ENCODE peak calls at places on chromosomes 2 and 18, in six cellular contexts. One of them, this sample, is unnamed.

GRCh38 chr2:28991462-28991861 is 10.4 kb downstream of the TOGARAM2 start:
- DNase-seq in SK-N-SH: no peak
- DNase-seq in GM12878: no peak
- DNase-seq in K562: no peak
- DNase-seq in HCT116: no peak
- DNase-seq in HepG2: no peak
- DNase-seq in this sample: no peak

GRCh38 chr2:235936493-235936892 is 231.7 kb downstream of the GBX2 start:
- DNase-seq in SK-N-SH: no peak
- DNase-seq in GM12878: no peak
- DNase-seq in K562: peak; percentile 17
- DNase-seq in HCT116: no peak
- DNase-seq in HepG2: peak; percentile 25
- DNase-seq in this sample: no peak

GRCh38 chr2:37414470-37414949 is 70.1 kb downstream of the QPCT start:
- DNase-seq in SK-N-SH: peak; percentile 72
- DNase-seq in GM12878: peak; percentile 53
- DNase-seq in K562: peak; percentile 62
- DNase-seq in HCT116: peak; percentile 42
- DNase-seq in HepG2: peak; percentile 39
- DNase-seq in this sample: peak; percentile 67

GRCh38 chr18:25298853-25299274 is 53.1 kb downstream of the ZNF521 start:
- DNase-seq in SK-N-SH: no peak
- DNase-seq in GM12878: no peak
- DNase-seq in K562: peak; percentile 53
- DNase-seq in HCT116: no peak
- DNase-seq in HepG2: no peak
- DNase-seq in this sample: peak; percentile 1

GRCh38 chr2:164847966-164848365 is 6.3 kb upstream of the COBLL1 start:
- DNase-seq in SK-N-SH: peak; percentile 49
- DNase-seq in GM12878: no peak
- DNase-seq in K562: no peak
- DNase-seq in HCT116: no peak
- DNase-seq in HepG2: no peak
- DNase-seq in this sample: no peak

GRCh38 chr2:8511868-8512612 is 169.8 kb upstream of the ID2 start:
- DNase-seq in SK-N-SH: no peak
- DNase-seq in GM12878: no peak
- DNase-seq in K562: peak; percentile 30
- DNase-seq in HCT116: no peak
- DNase-seq in HepG2: no peak
- DNase-seq in this sample: no peak

GRCh38 chr2:101223814-101224231 is 28.9 kb upstream of the CNOT11 start:
- DNase-seq in SK-N-SH: no peak
- DNase-seq in GM12878: peak; percentile 97
- DNase-seq in K562: no peak
- DNase-seq in HCT116: no peak
- DNase-seq in HepG2: no peak
- DNase-seq in this sample: no peak

GRCh38 chr2:120770176-120770575 is 34.5 kb downstream of the GLI2 start:
- DNase-seq in SK-N-SH: no peak
- DNase-seq in GM12878: no peak
- DNase-seq in K562: no peak
- DNase-seq in HCT116: no peak
- DNase-seq in HepG2: no peak
- DNase-seq in this sample: no peak

GRCh38 chr2:106562826-106563594 is 75.8 kb downstream of the CD8B2 start:
- DNase-seq in SK-N-SH: peak; percentile 69
- DNase-seq in GM12878: no peak
- DNase-seq in K562: no peak
- DNase-seq in HCT116: no peak
- DNase-seq in HepG2: no peak
- DNase-seq in this sample: no peak

GRCh38 chr2:121191191-121192170 is 93.5 kb downstream of the TFCP2L1 start:
- DNase-seq in SK-N-SH: no peak
- DNase-seq in GM12878: no peak
- DNase-seq in K562: peak; percentile 15
- DNase-seq in HCT116: no peak
- DNase-seq in HepG2: no peak
- DNase-seq in this sample: no peak

GRCh38 chr2:105802587-105802986 is 57.9 kb downstream of the NCK2 start:
- DNase-seq in SK-N-SH: no peak
- DNase-seq in GM12878: peak; percentile 74
- DNase-seq in K562: peak; percentile 36
- DNase-seq in HCT116: no peak
- DNase-seq in HepG2: no peak
- DNase-seq in this sample: no peak

GRCh38 chr2:74440378-74441110 is 1.2 kb downstream of the RTKN start:
- DNase-seq in SK-N-SH: peak; percentile 99
- DNase-seq in GM12878: no peak
- DNase-seq in K562: peak; percentile 92
- DNase-seq in HCT116: peak; percentile 80
- DNase-seq in HepG2: peak; percentile 95
- DNase-seq in this sample: peak; percentile 81

GRCh38 chr2:112483047-112483473 is 1.1 kb downstream of the TTL start:
- DNase-seq in SK-N-SH: peak; percentile 80
- DNase-seq in GM12878: no peak
- DNase-seq in K562: peak; percentile 62
- DNase-seq in HCT116: no peak
- DNase-seq in HepG2: peak; percentile 76
- DNase-seq in this sample: no peak

GRCh38 chr2:18814387-18814786 is 225.0 kb upstream of the NT5C1B start:
- DNase-seq in SK-N-SH: no peak
- DNase-seq in GM12878: no peak
- DNase-seq in K562: no peak
- DNase-seq in HCT116: no peak
- DNase-seq in HepG2: no peak
- DNase-seq in this sample: no peak

GRCh38 chr18:7945882-7946281 is 378.8 kb downstream of the PTPRM start:
- DNase-seq in SK-N-SH: no peak
- DNase-seq in GM12878: no peak
- DNase-seq in K562: no peak
- DNase-seq in HCT116: no peak
- DNase-seq in HepG2: peak; percentile 33
- DNase-seq in this sample: no peak

GRCh38 chr2:65142515-65142914 is 12.6 kb upstream of the RAB1A start:
- DNase-seq in SK-N-SH: no peak
- DNase-seq in GM12878: no peak
- DNase-seq in K562: no peak
- DNase-seq in HCT116: no peak
- DNase-seq in HepG2: no peak
- DNase-seq in this sample: no peak

GRCh38 chr2:170694316-170694715 is 20.8 kb upstream of the SP5 start:
- DNase-seq in SK-N-SH: no peak
- DNase-seq in GM12878: no peak
- DNase-seq in K562: no peak
- DNase-seq in HCT116: no peak
- DNase-seq in HepG2: no peak
- DNase-seq in this sample: no peak

GRCh38 chr18:22167091-22167470 is 2.3 kb upstream of the GATA6 start:
- DNase-seq in SK-N-SH: no peak
- DNase-seq in GM12878: no peak
- DNase-seq in K562: no peak
- DNase-seq in HCT116: no peak
- DNase-seq in HepG2: no peak
- DNase-seq in this sample: no peak

GRCh38 chr18:23137093-23137640 is 1.9 kb downstream of the CABLES1 start:
- DNase-seq in SK-N-SH: no peak
- DNase-seq in GM12878: no peak
- DNase-seq in K562: no peak
- DNase-seq in HCT116: no peak
- DNase-seq in HepG2: no peak
- DNase-seq in this sample: no peak

GRCh38 chr2:31269087-31269486 is 35.1 kb downstream of the EHD3 start:
- DNase-seq in SK-N-SH: no peak
- DNase-seq in GM12878: no peak
- DNase-seq in K562: no peak
- DNase-seq in HCT116: no peak
- DNase-seq in HepG2: no peak
- DNase-seq in this sample: no peak

GRCh38 chr2:31267437-31268120 is 33.6 kb downstream of the EHD3 start:
- DNase-seq in SK-N-SH: no peak
- DNase-seq in GM12878: no peak
- DNase-seq in K562: no peak
- DNase-seq in HCT116: no peak
- DNase-seq in HepG2: no peak
- DNase-seq in this sample: no peak

GRCh38 chr2:31270136-31270535 is 36.2 kb downstream of the EHD3 start:
- DNase-seq in SK-N-SH: no peak
- DNase-seq in GM12878: no peak
- DNase-seq in K562: no peak
- DNase-seq in HCT116: no peak
- DNase-seq in HepG2: no peak
- DNase-seq in this sample: no peak

GRCh38 chr2:31266804-31267203 is 32.9 kb downstream of the EHD3 start:
- DNase-seq in SK-N-SH: no peak
- DNase-seq in GM12878: no peak
- DNase-seq in K562: no peak
- DNase-seq in HCT116: no peak
- DNase-seq in HepG2: no peak
- DNase-seq in this sample: no peak

GRCh38 chr2:31268344-31268743 is 34.4 kb downstream of the EHD3 start:
- DNase-seq in SK-N-SH: no peak
- DNase-seq in GM12878: no peak
- DNase-seq in K562: no peak
- DNase-seq in HCT116: no peak
- DNase-seq in HepG2: no peak
- DNase-seq in this sample: no peak
- TF ChIP-seq JUND in SK-N-SH: no peak
- TF ChIP-seq JUND in GM12878: no peak
- TF ChIP-seq JUND in K562: no peak
- TF ChIP-seq JUND in HCT116: no peak
- TF ChIP-seq JUND in HepG2: no peak
- TF ChIP-seq JUND in this sample: no peak

GRCh38 chr2:204608261-204608660 is 63.0 kb downstream of the PARD3B start:
- DNase-seq in SK-N-SH: no peak
- DNase-seq in GM12878: no peak
- DNase-seq in K562: no peak
- DNase-seq in HCT116: no peak
- DNase-seq in HepG2: no peak
- DNase-seq in this sample: no peak

GRCh38 chr2:204604061-204604460 is 58.8 kb downstream of the PARD3B start:
- DNase-seq in SK-N-SH: no peak
- DNase-seq in GM12878: no peak
- DNase-seq in K562: no peak
- DNase-seq in HCT116: no peak
- DNase-seq in HepG2: no peak
- DNase-seq in this sample: no peak
- TF ChIP-seq JUND in SK-N-SH: no peak
- TF ChIP-seq JUND in GM12878: no peak
- TF ChIP-seq JUND in K562: no peak
- TF ChIP-seq JUND in HCT116: no peak
- TF ChIP-seq JUND in HepG2: no peak
- TF ChIP-seq JUND in this sample: no peak

DNA sequence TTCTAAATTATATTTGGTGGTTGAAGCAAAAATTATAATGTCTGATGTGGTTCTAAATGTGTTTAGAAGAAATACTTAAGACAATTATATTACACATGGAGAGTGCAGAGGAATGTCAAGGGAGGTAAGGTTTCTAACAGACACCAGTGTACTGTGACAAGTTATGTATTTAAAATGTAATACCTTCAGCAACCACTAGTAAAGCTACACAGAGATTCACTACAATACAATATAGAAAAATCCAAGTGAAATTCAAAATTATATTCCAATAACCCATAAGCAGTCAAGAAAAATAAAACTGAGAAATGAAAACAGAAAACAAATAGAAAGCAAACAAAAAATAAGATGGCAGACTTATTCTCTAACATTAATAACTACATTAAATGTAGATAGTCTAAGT is 249.5 kb upstream of the KLHL14 start:
- DNase-seq in SK-N-SH: peak; percentile 0
- DNase-seq in GM12878: no peak
- DNase-seq in K562: no peak
- DNase-seq in HCT116: no peak
- DNase-seq in HepG2: no peak
- DNase-seq in this sample: no peak
- TF ChIP-seq JUND in SK-N-SH: no peak
- TF ChIP-seq JUND in GM12878: no peak
- TF ChIP-seq JUND in K562: no peak
- TF ChIP-seq JUND in HCT116: no peak
- TF ChIP-seq JUND in HepG2: no peak
- TF ChIP-seq JUND in this sample: no peak

GRCh38 chr2:43367014-43367782 is 140.8 kb upstream of the ZFP36L2 start:
- DNase-seq in SK-N-SH: no peak
- DNase-seq in GM12878: no peak
- DNase-seq in K562: no peak
- DNase-seq in HCT116: no peak
- DNase-seq in HepG2: no peak
- DNase-seq in this sample: no peak

GRCh38 chr2:43368483-43369385 is 142.3 kb upstream of the ZFP36L2 start:
- DNase-seq in SK-N-SH: no peak
- DNase-seq in GM12878: no peak
- DNase-seq in K562: no peak
- DNase-seq in HCT116: no peak
- DNase-seq in HepG2: no peak
- DNase-seq in this sample: no peak

GRCh38 chr2:43370146-43370545 is 143.7 kb upstream of the ZFP36L2 start:
- DNase-seq in SK-N-SH: no peak
- DNase-seq in GM12878: no peak
- DNase-seq in K562: no peak
- DNase-seq in HCT116: no peak
- DNase-seq in HepG2: no peak
- DNase-seq in this sample: no peak

GRCh38 chr2:43372386-43373081 is 146.1 kb upstream of the ZFP36L2 start:
- DNase-seq in SK-N-SH: no peak
- DNase-seq in GM12878: no peak
- DNase-seq in K562: no peak
- DNase-seq in HCT116: no peak
- DNase-seq in HepG2: peak; percentile 18
- DNase-seq in this sample: no peak

GRCh38 chr2:43370705-43371104 is 144.3 kb upstream of the ZFP36L2 start:
- DNase-seq in SK-N-SH: no peak
- DNase-seq in GM12878: no peak
- DNase-seq in K562: no peak
- DNase-seq in HCT116: no peak
- DNase-seq in HepG2: no peak
- DNase-seq in this sample: no peak
- TF ChIP-seq JUND in SK-N-SH: no peak
- TF ChIP-seq JUND in GM12878: no peak
- TF ChIP-seq JUND in K562: no peak
- TF ChIP-seq JUND in HCT116: no peak
- TF ChIP-seq JUND in HepG2: no peak
- TF ChIP-seq JUND in this sample: no peak

GRCh38 chr2:20015482-20016083 is 3.1 kb upstream of the MATN3 start:
- DNase-seq in SK-N-SH: peak; percentile 80
- DNase-seq in GM12878: peak; percentile 7
- DNase-seq in K562: peak; percentile 55
- DNase-seq in HCT116: peak; percentile 26
- DNase-seq in HepG2: peak; percentile 75
- DNase-seq in this sample: peak; percentile 68
- TF ChIP-seq JUND in SK-N-SH: no peak
- TF ChIP-seq JUND in GM12878: no peak
- TF ChIP-seq JUND in K562: no peak
- TF ChIP-seq JUND in HCT116: no peak
- TF ChIP-seq JUND in HepG2: no peak
- TF ChIP-seq JUND in this sample: no peak